ENCODE peak calls at places on chromosome 20, in four cellular contexts. U is HepG2, P is H1, Q is GM12878. K is an unnamed sample.

GRCh38 chr20:50413088-50413500 is 97.1 kb upstream of the PTPN1 start:
- DNase-seq in U (peak), P (no peak), Q (no peak), K (no peak)

GRCh38 chr20:24678351-24679106 is 209.1 kb downstream of the SYNDIG1 start:
- DNase-seq in U (no peak), P (no peak), Q (no peak), K (no peak)

GRCh38 chr20:3251806-3252205 is 12.8 kb upstream of the SLC4A11 start:
- DNase-seq in U (no peak), P (no peak), Q (no peak), K (no peak)

GRCh38 chr20:45892049-45892816 is 1.1 kb downstream of the CTSA start:
- DNase-seq in U (peak), P (no peak), Q (no peak), K (peak)

GRCh38 chr20:50547956-50548355 is 37.8 kb downstream of the PTPN1 start:
- DNase-seq in U (no peak), P (no peak), Q (no peak), K (no peak)

GRCh38 chr20:31698803-31699718 is 23.6 kb downstream of the BCL2L1 start:
- DNase-seq in U (peak), P (no peak), Q (no peak), K (peak)

GRCh38 chr20:36974660-36975059 is 23.2 kb upstream of the SAMHD1 start:
- DNase-seq in U (no peak), P (no peak), Q (no peak), K (no peak)

GRCh38 chr20:18984238-18985200 is 170.9 kb downstream of the SCP2D1 start:
- DNase-seq in U (no peak), P (no peak), Q (no peak), K (peak)

GRCh38 chr20:8361008-8361652 is 229.1 kb downstream of the PLCB1 start:
- DNase-seq in U (no peak), P (no peak), Q (peak), K (no peak)

GRCh38 chr20:24773751-24774201 is 175.3 kb upstream of the CST7 start:
- DNase-seq in U (no peak), P (no peak), Q (peak), K (no peak)

GRCh38 chr20:2101935-2102584 is 433 bp downstream of the STK35 start:
- DNase-seq in U (peak), P (peak), Q (peak), K (peak)
- TF ChIP-seq EP300 in U (peak), P (peak), Q (no peak), K (no peak)

DNA sequence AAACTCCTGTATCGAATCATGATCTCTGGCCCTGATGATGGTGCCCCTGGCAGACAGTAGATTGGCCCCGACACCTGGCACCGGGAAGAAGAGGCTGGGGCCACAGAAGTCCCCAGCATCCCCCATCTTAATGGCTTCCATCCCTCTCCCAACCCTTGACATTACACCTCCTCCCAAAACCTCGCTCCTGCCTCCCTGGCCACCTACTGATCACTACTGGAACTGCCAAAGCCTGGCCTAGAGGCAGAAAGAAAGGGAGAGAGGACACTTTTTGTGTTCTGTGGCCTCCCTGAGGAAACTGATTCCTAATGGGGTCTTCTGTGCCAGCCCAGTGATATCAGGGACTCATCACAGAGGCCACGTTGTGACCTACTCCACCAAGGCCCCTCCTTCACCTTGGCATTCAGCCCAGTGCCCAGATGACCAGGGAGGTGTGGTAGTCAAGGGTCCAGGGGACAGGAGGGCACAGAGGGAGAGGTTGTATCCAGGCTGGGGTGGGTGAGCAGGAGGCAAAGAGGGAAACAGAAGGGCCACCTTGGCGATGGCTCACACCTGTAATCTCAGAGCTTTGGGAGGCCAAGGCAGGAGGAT is 6.1 kb downstream of the C20orf173 start:
- DNase-seq in U (peak), P (peak), Q (no peak), K (peak)
- TF ChIP-seq CBX5 in U (no peak), P (no peak), Q (no peak), K (no peak)

GRCh38 chr20:17498181-17498580 is 33.0 kb downstream of the BFSP1 start:
- DNase-seq in U (no peak), P (no peak), Q (no peak), K (no peak)
- TF ChIP-seq EP300 in U (no peak), P (no peak), Q (no peak), K (no peak)

DNA sequence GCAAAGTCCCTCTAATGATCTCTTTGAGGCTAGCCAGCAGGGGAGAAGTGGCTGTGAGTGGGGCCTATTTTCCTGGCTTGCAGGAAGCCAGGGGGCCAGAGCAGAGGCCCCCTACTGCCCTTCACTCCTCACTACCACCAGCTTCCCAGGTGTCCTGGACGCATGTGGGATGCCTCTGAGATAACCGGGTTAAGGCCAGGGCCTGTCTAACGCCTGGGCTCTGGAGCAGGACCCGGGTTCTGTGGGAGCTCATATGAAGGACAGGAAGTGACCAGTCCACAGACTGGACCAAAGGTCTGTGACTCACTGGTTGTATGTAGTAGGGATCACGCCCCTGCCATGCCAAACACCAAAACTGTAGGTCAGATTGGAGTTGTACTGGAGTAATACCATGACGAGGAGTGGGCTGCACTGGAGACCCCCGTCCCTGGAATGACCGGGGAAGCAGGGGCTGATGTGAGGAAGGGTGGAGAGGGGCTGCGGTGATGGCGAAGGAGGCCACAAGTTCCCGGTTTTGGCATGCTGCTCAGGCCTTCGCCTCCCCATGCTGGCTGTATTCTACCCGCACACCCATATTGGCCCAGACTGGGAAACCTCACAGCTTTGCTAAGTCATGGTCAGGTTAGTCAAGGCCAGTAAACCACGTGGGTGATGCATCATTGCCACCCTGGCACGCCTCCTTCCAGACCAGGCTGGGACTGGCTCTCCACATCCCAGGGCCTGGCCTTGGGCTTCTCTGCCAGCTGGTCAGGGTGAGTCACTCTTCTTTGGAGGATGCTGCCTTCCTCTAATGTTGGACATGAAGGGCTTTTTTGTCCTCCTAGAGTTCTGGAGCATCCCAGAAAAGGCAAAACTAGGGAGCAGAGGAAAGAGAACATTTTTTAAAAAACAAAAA is 54.0 kb downstream of the PCNA start:
- DNase-seq in U (peak), P (no peak), Q (no peak), K (no peak)
- TF ChIP-seq CBX5 in U (peak), P (no peak), Q (no peak), K (no peak)

GRCh38 chr20:16574656-16575355 is 1.6 kb upstream of the KIF16B start:
- DNase-seq in U (peak), P (peak), Q (peak), K (peak)
- TF ChIP-seq EP300 in U (no peak), P (no peak), Q (no peak), K (no peak)

DNA sequence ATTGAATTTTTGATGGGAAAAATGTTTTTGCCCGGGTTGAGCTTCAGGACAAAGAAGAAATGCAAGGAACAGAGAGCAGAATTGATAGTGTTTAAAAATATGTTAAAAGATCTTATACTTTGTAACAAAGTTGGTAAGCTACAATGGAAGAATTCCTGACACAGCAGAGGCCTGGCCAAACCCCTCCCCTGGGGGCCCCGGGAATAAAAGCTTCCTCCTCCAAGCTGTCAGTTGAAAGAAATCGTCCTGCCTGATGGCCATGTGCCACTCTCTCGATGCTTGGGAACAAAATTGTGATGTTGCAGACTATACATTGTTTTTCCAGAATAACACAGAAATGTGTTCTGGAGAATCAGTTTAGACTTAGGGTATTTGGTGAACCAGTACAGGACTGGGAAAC is 14.2 kb upstream of the TOX2 start:
- DNase-seq in U (no peak), P (no peak), Q (no peak), K (no peak)
- TF ChIP-seq CBX5 in U (no peak), P (no peak), Q (no peak), K (no peak)

GRCh38 chr20:17377222-17377621 is 150.4 kb downstream of the PCSK2 start:
- DNase-seq in U (no peak), P (no peak), Q (no peak), K (no peak)
- TF ChIP-seq EP300 in U (no peak), P (no peak), Q (no peak), K (no peak)

GRCh38 chr20:51562334-51563140 is 20.0 kb upstream of the NFATC2 start:
- DNase-seq in U (no peak), P (peak), Q (no peak), K (peak)
- TF ChIP-seq CBX5 in U (peak), P (no peak), Q (no peak), K (no peak)

DNA sequence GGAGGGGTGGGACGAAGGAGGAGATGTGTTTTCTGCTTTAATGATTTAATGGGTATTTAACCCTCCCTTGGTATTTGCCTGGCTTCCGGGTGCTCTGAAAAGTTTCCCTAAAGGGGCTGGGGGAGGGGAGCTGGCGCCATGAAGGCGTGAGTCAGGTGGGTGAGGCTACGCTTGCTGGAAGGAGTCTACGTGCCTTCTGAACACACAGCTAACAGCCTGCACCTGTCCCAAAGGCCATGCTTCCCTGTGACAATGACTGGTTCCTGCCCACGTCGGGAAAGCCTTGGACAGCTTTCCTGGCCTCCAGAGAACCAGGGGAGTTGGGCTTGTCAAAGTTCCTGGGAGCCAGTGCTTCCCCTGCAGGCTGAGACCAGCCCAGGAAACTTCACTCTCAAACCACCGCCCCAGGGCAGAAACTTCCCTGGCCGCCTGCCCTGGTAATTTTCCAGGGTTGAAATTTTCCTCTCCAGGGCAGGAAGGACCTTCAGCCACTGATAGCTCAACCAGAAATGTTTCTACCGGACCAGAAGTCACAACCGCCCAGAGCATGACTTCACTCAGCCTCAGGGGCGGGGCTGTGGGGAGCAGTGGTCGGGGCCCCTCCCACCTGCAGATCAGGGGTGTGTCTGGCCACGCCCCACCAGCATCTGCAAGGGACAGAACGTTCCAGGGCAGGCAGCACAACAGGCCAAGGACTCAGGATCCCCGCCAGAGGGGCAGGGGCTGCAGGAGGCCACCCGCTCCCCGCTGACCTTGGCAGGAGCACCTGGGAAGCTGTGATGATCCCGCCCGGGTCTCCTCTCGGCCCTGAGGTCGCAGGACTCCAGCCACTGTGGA is 18.6 kb upstream of the SLCO4A1 start:
- DNase-seq in U (peak), P (peak), Q (peak), K (peak)
- TF ChIP-seq EP300 in U (peak), P (no peak), Q (no peak), K (no peak)

K was measured in K562.